ENCODE peak calls at places on chromosomes 7 and 10, in six cellular contexts. One of them, this sample, is unnamed.
A peak's percentile ranks its signal among the peaks of the same experiment; 100 is the strongest.

GRCh38 chr7:92614586-92615237 is 24.5 kb upstream of the FAM133B start:
- DNase-seq in A549: no peak
- DNase-seq in Peyer's patch: no peak
- DNase-seq in uterus: no peak
- DNase-seq in PC-3: no peak
- DNase-seq in AG04450: no peak
- DNase-seq in this sample: no peak

GRCh38 chr10:14604181-14605142 is 170.2 kb downstream of the FAM107B start:
- DNase-seq in A549: peak; percentile 69
- DNase-seq in Peyer's patch: peak; percentile 81
- DNase-seq in uterus: peak; percentile 81
- DNase-seq in PC-3: peak; percentile 69
- DNase-seq in AG04450: no peak
- DNase-seq in this sample: peak; percentile 87

GRCh38 chr10:33901166-33901565 is 566.7 kb upstream of the NRP1 start:
- DNase-seq in A549: no peak
- DNase-seq in Peyer's patch: no peak
- DNase-seq in uterus: peak; percentile 28
- DNase-seq in PC-3: peak; percentile 98
- DNase-seq in AG04450: peak; percentile 41
- DNase-seq in this sample: no peak

GRCh38 chr7:38748056-38748610 is 117.0 kb upstream of the AMPH start:
- DNase-seq in A549: peak; percentile 38
- DNase-seq in Peyer's patch: no peak
- DNase-seq in uterus: no peak
- DNase-seq in PC-3: peak; percentile 54
- DNase-seq in AG04450: no peak
- DNase-seq in this sample: no peak

GRCh38 chr7:84422790-84423189 is 228.2 kb upstream of the SEMA3A start:
- DNase-seq in A549: no peak
- DNase-seq in Peyer's patch: no peak
- DNase-seq in uterus: no peak
- DNase-seq in PC-3: peak; percentile 31
- DNase-seq in AG04450: no peak
- DNase-seq in this sample: no peak

GRCh38 chr7:47647213-47647985 is 65.5 kb upstream of the TNS3 start:
- DNase-seq in A549: no peak
- DNase-seq in Peyer's patch: peak; percentile 70
- DNase-seq in uterus: no peak
- DNase-seq in PC-3: no peak
- DNase-seq in AG04450: no peak
- DNase-seq in this sample: no peak

GRCh38 chr10:93515963-93516450 is 19.6 kb downstream of the CEP55 start:
- DNase-seq in A549: no peak
- DNase-seq in Peyer's patch: no peak
- DNase-seq in uterus: no peak
- DNase-seq in PC-3: no peak
- DNase-seq in AG04450: no peak
- DNase-seq in this sample: no peak

GRCh38 chr10:70785190-70785589 is at the start of gene TBATA:
- DNase-seq in A549: no peak
- DNase-seq in Peyer's patch: no peak
- DNase-seq in uterus: no peak
- DNase-seq in PC-3: no peak
- DNase-seq in AG04450: no peak
- DNase-seq in this sample: no peak

GRCh38 chr7:115789901-115790300 is 240.7 kb downstream of the TFEC start:
- DNase-seq in A549: no peak
- DNase-seq in Peyer's patch: no peak
- DNase-seq in uterus: no peak
- DNase-seq in PC-3: no peak
- DNase-seq in AG04450: no peak
- DNase-seq in this sample: no peak

GRCh38 chr10:70293169-70293813 is 9.5 kb upstream of the NPFFR1 start:
- DNase-seq in A549: no peak
- DNase-seq in Peyer's patch: no peak
- DNase-seq in uterus: no peak
- DNase-seq in PC-3: no peak
- DNase-seq in AG04450: no peak
- DNase-seq in this sample: no peak

GRCh38 chr10:50622497-50623298 is 1.1 kb downstream of the SGMS1 start:
- DNase-seq in A549: peak; percentile 17
- DNase-seq in Peyer's patch: peak; percentile 42
- DNase-seq in uterus: peak; percentile 32
- DNase-seq in PC-3: peak; percentile 73
- DNase-seq in AG04450: no peak
- DNase-seq in this sample: peak; percentile 86

GRCh38 chr7:41889472-41889871 is 186.6 kb upstream of the INHBA start:
- DNase-seq in A549: no peak
- DNase-seq in Peyer's patch: no peak
- DNase-seq in uterus: no peak
- DNase-seq in PC-3: no peak
- DNase-seq in AG04450: no peak
- DNase-seq in this sample: no peak

GRCh38 chr10:13517675-13518074 is 11.1 kb downstream of the BEND7 start:
- DNase-seq in A549: no peak
- DNase-seq in Peyer's patch: no peak
- DNase-seq in uterus: no peak
- DNase-seq in PC-3: no peak
- DNase-seq in AG04450: no peak
- DNase-seq in this sample: no peak

GRCh38 chr7:79461660-79462059 is 8.2 kb upstream of the MAGI2 start:
- DNase-seq in A549: peak; percentile 87
- DNase-seq in Peyer's patch: no peak
- DNase-seq in uterus: no peak
- DNase-seq in PC-3: peak; percentile 86
- DNase-seq in AG04450: peak; percentile 33
- DNase-seq in this sample: no peak

GRCh38 chr10:62726142-62726541 is 78.4 kb upstream of the ADO start:
- DNase-seq in A549: no peak
- DNase-seq in Peyer's patch: no peak
- DNase-seq in uterus: no peak
- DNase-seq in PC-3: peak; percentile 86
- DNase-seq in AG04450: no peak
- DNase-seq in this sample: no peak

GRCh38 chr7:82188636-82189035 is 254.9 kb downstream of the CACNA2D1 start:
- DNase-seq in A549: no peak
- DNase-seq in Peyer's patch: no peak
- DNase-seq in uterus: no peak
- DNase-seq in PC-3: no peak
- DNase-seq in AG04450: no peak
- DNase-seq in this sample: no peak

DNA sequence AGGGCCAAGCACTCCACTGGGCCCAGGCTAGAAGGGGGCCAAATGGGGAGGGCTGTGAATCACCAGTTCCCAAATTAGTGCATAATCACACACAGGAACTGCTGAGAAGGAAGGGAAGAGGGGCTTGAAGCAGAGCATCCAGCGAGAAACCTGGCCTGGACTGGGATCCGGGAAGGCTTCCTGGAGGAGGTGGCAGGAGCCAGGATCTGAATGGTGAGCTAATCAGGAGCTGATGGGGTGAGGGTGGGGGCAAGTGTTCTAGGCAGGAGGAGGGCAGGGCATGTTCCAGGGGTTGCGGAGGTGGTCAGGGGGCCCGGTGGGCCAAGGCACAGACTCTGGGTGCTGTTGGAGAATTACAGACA is 12.6 kb downstream of the PWWP2B start:
- DNase-seq in A549: no peak
- DNase-seq in Peyer's patch: no peak
- DNase-seq in uterus: no peak
- DNase-seq in PC-3: no peak
- DNase-seq in AG04450: no peak
- DNase-seq in this sample: no peak
- H3K27ac ChIP-seq in A549: no peak overlapping the region
- H3K27ac ChIP-seq in Peyer's patch: no peak overlapping the region
- H3K27ac ChIP-seq in uterus: no peak overlapping the region
- H3K27ac ChIP-seq in PC-3: no peak overlapping the region
- H3K27ac ChIP-seq in AG04450: no peak overlapping the region
- H3K27ac ChIP-seq in this sample: no peak overlapping the region

GRCh38 chr7:134420509-134421125 is 38.3 kb downstream of the AKR1B1 start:
- DNase-seq in A549: peak; percentile 88
- DNase-seq in Peyer's patch: no peak
- DNase-seq in uterus: no peak
- DNase-seq in PC-3: peak; percentile 79
- DNase-seq in AG04450: peak; percentile 7
- DNase-seq in this sample: no peak
- TF ChIP-seq CTCF in A549: peak; percentile 99
- TF ChIP-seq CTCF in Peyer's patch: peak; percentile 90
- TF ChIP-seq CTCF in uterus: peak; percentile 23
- TF ChIP-seq CTCF in PC-3: peak; percentile 90
- TF ChIP-seq CTCF in AG04450: peak; percentile 65
- TF ChIP-seq CTCF in this sample: peak; percentile 24

DNA sequence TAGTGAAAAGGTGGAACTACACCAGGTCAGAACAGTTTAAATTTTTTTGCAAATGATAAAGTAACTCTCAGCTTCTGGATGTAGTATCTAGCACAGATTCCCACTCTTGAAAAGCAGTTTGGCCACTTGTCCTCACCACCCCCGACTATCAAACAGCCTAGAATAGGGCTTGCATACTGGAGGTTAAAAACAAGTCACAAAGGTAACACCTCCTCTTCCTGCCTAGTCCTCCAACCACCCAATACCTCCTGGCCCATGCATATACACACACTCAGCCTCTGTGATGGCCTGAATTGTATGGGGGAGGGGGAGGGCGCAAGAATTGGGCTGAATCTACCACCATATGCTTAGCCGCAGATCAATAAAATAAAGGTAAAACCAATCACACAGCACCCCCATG is 5.7 kb downstream of the SKAP2 start:
- DNase-seq in A549: no peak
- DNase-seq in Peyer's patch: no peak
- DNase-seq in uterus: no peak
- DNase-seq in PC-3: no peak
- DNase-seq in AG04450: no peak
- DNase-seq in this sample: no peak
- H3K27ac ChIP-seq in A549: no peak overlapping the region
- H3K27ac ChIP-seq in Peyer's patch: peak overlapping the region; percentile 78
- H3K27ac ChIP-seq in uterus: no peak overlapping the region
- H3K27ac ChIP-seq in PC-3: no peak overlapping the region
- H3K27ac ChIP-seq in AG04450: no peak overlapping the region
- H3K27ac ChIP-seq in this sample: no peak overlapping the region

GRCh38 chr7:3649250-3649649 is 348.2 kb downstream of the SDK1 start:
- DNase-seq in A549: peak; percentile 16
- DNase-seq in Peyer's patch: no peak
- DNase-seq in uterus: no peak
- DNase-seq in PC-3: peak; percentile 13
- DNase-seq in AG04450: no peak
- DNase-seq in this sample: no peak
- TF ChIP-seq CTCF in A549: no peak
- TF ChIP-seq CTCF in Peyer's patch: no peak
- TF ChIP-seq CTCF in uterus: no peak
- TF ChIP-seq CTCF in PC-3: peak; percentile 45
- TF ChIP-seq CTCF in AG04450: peak; percentile 30
- TF ChIP-seq CTCF in this sample: no peak

GRCh38 chr10:82982110-82982608 is 1107.2 kb downstream of the NRG3 start:
- DNase-seq in A549: peak; percentile 28
- DNase-seq in Peyer's patch: no peak
- DNase-seq in uterus: no peak
- DNase-seq in PC-3: peak; percentile 38
- DNase-seq in AG04450: peak; percentile 67
- DNase-seq in this sample: no peak
- H3K27ac ChIP-seq in A549: no peak overlapping the region
- H3K27ac ChIP-seq in Peyer's patch: no peak overlapping the region
- H3K27ac ChIP-seq in uterus: no peak overlapping the region
- H3K27ac ChIP-seq in PC-3: no peak overlapping the region
- H3K27ac ChIP-seq in AG04450: peak overlapping the region; percentile 52
- H3K27ac ChIP-seq in this sample: peak overlapping the region; percentile 47

DNA sequence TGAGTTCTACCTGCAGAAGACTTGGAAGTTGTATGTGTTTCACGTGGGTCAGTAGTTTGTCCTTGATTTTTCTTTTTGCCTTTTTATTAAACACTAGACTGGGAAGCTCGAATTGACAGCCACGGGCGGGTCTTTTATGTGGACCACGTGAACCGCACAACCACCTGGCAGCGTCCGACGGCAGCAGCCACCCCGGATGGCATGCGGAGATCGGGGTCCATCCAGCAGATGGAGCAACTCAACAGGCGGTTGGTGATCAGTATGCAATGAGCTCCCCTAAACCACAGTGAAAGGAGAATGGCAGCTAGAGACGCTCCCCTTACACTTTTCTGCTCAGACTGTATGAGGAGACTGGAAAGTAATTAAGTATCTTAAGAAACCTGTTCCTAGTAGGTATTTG is 126.7 kb upstream of the STK17A start:
- DNase-seq in A549: no peak
- DNase-seq in Peyer's patch: no peak
- DNase-seq in uterus: no peak
- DNase-seq in PC-3: no peak
- DNase-seq in AG04450: no peak
- DNase-seq in this sample: no peak
- TF ChIP-seq CTCF in A549: no peak
- TF ChIP-seq CTCF in Peyer's patch: no peak
- TF ChIP-seq CTCF in uterus: no peak
- TF ChIP-seq CTCF in PC-3: no peak
- TF ChIP-seq CTCF in AG04450: no peak
- TF ChIP-seq CTCF in this sample: no peak

DNA sequence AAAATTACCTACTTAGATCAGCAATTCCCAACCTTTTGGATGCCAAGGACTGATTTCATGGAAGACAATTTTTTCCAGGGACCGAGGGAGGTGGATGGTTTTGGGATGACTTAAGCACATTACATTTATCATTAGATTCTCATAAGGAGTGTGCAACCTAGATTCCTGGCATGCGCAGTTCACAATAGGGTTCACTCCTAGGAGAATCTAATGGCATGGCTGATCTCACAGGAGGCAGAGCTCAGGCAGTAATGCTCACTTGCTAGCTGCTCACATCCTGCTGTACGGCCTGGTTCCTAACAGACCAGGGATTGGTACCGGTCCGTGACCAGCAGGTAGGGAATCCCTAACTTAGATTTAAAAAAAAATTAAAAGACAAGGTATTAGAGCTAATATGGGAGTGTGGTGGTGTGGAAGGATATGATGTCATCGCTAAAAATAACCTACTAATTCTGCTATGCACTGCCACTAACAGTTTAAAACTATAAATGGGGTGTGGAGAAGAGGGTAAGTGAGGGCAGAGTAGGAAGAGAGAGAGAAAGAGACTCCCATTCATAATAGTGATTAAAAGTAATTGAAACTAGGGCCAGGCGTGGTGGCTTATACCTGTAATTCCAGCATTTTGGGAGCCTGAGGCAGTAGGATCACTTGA is 282.7 kb downstream of the BAMBI start:
- DNase-seq in A549: no peak
- DNase-seq in Peyer's patch: no peak
- DNase-seq in uterus: no peak
- DNase-seq in PC-3: no peak
- DNase-seq in AG04450: no peak
- DNase-seq in this sample: no peak
- H3K27ac ChIP-seq in A549: peak overlapping the region; percentile 40
- H3K27ac ChIP-seq in Peyer's patch: no peak overlapping the region
- H3K27ac ChIP-seq in uterus: no peak overlapping the region
- H3K27ac ChIP-seq in PC-3: no peak overlapping the region
- H3K27ac ChIP-seq in AG04450: no peak overlapping the region
- H3K27ac ChIP-seq in this sample: no peak overlapping the region

GRCh38 chr10:4214912-4215311 is 429.9 kb upstream of the KLF6 start:
- DNase-seq in A549: no peak
- DNase-seq in Peyer's patch: no peak
- DNase-seq in uterus: no peak
- DNase-seq in PC-3: no peak
- DNase-seq in AG04450: no peak
- DNase-seq in this sample: no peak
- TF ChIP-seq CTCF in A549: no peak
- TF ChIP-seq CTCF in Peyer's patch: no peak
- TF ChIP-seq CTCF in uterus: no peak
- TF ChIP-seq CTCF in PC-3: no peak
- TF ChIP-seq CTCF in AG04450: no peak
- TF ChIP-seq CTCF in this sample: no peak

This sample was measured in coronary artery.